ENCODE peak calls at places on chromosome 15, in eight cellular contexts. One of them, this sample, is unnamed.

GRCh38 chr15:39511000-39511914 is 69.6 kb upstream of the THBS1 start:
- DNase-seq in psoas muscle: peak
- DNase-seq in A673: no peak
- DNase-seq in Calu3: no peak
- DNase-seq in fibroblast of the aortic adventitia: peak
- DNase-seq in HFF-Myc: peak
- DNase-seq in astrocyte of the spinal cord: peak
- DNase-seq in body of pancreas: peak
- DNase-seq in this sample: peak

GRCh38 chr15:41695750-41696436 is 35.7 kb downstream of the MGA start:
- DNase-seq in psoas muscle: no peak
- DNase-seq in A673: peak
- DNase-seq in Calu3: no peak
- DNase-seq in fibroblast of the aortic adventitia: peak
- DNase-seq in HFF-Myc: no peak
- DNase-seq in astrocyte of the spinal cord: peak
- DNase-seq in body of pancreas: no peak
- DNase-seq in this sample: peak

GRCh38 chr15:69082556-69082955 is 68.1 kb downstream of the NOX5 start:
- DNase-seq in psoas muscle: no peak
- DNase-seq in A673: peak
- DNase-seq in Calu3: no peak
- DNase-seq in fibroblast of the aortic adventitia: no peak
- DNase-seq in HFF-Myc: no peak
- DNase-seq in astrocyte of the spinal cord: no peak
- DNase-seq in body of pancreas: no peak
- DNase-seq in this sample: no peak

GRCh38 chr15:36557364-36557763 is 22.1 kb upstream of the CDIN1 start:
- DNase-seq in psoas muscle: no peak
- DNase-seq in A673: no peak
- DNase-seq in Calu3: no peak
- DNase-seq in fibroblast of the aortic adventitia: no peak
- DNase-seq in HFF-Myc: no peak
- DNase-seq in astrocyte of the spinal cord: no peak
- DNase-seq in body of pancreas: no peak
- DNase-seq in this sample: no peak

GRCh38 chr15:54064412-54064811 is 86.2 kb downstream of the UNC13C start:
- DNase-seq in psoas muscle: no peak
- DNase-seq in A673: peak
- DNase-seq in Calu3: no peak
- DNase-seq in fibroblast of the aortic adventitia: no peak
- DNase-seq in HFF-Myc: no peak
- DNase-seq in astrocyte of the spinal cord: no peak
- DNase-seq in body of pancreas: no peak
- DNase-seq in this sample: no peak

GRCh38 chr15:100043069-100043641 is 298.6 kb downstream of the ADAMTS17 start:
- DNase-seq in psoas muscle: peak
- DNase-seq in A673: no peak
- DNase-seq in Calu3: peak
- DNase-seq in fibroblast of the aortic adventitia: peak
- DNase-seq in HFF-Myc: no peak
- DNase-seq in astrocyte of the spinal cord: peak
- DNase-seq in body of pancreas: peak
- DNase-seq in this sample: peak

GRCh38 chr15:29087521-29088285 is 181.9 kb downstream of the NSMCE3 start:
- DNase-seq in psoas muscle: no peak
- DNase-seq in A673: no peak
- DNase-seq in Calu3: no peak
- DNase-seq in fibroblast of the aortic adventitia: no peak
- DNase-seq in HFF-Myc: no peak
- DNase-seq in astrocyte of the spinal cord: no peak
- DNase-seq in body of pancreas: no peak
- DNase-seq in this sample: no peak

GRCh38 chr15:63048986-63049665 is 6.6 kb downstream of the TPM1 start:
- DNase-seq in psoas muscle: peak
- DNase-seq in A673: peak
- DNase-seq in Calu3: peak
- DNase-seq in fibroblast of the aortic adventitia: peak
- DNase-seq in HFF-Myc: no peak
- DNase-seq in astrocyte of the spinal cord: peak
- DNase-seq in body of pancreas: peak
- DNase-seq in this sample: peak

GRCh38 chr15:36882487-36883108 is 217.8 kb downstream of the MEIS2 start:
- DNase-seq in psoas muscle: no peak
- DNase-seq in A673: no peak
- DNase-seq in Calu3: peak
- DNase-seq in fibroblast of the aortic adventitia: no peak
- DNase-seq in HFF-Myc: no peak
- DNase-seq in astrocyte of the spinal cord: no peak
- DNase-seq in body of pancreas: peak
- DNase-seq in this sample: no peak

GRCh38 chr15:36161781-36162212 is 417.6 kb upstream of the CDIN1 start:
- DNase-seq in psoas muscle: no peak
- DNase-seq in A673: no peak
- DNase-seq in Calu3: no peak
- DNase-seq in fibroblast of the aortic adventitia: peak
- DNase-seq in HFF-Myc: peak
- DNase-seq in astrocyte of the spinal cord: peak
- DNase-seq in body of pancreas: peak
- DNase-seq in this sample: peak

GRCh38 chr15:93265046-93265658 is 176.1 kb upstream of the RGMA start:
- DNase-seq in psoas muscle: no peak
- DNase-seq in A673: peak
- DNase-seq in Calu3: no peak
- DNase-seq in fibroblast of the aortic adventitia: no peak
- DNase-seq in HFF-Myc: no peak
- DNase-seq in astrocyte of the spinal cord: peak
- DNase-seq in body of pancreas: no peak
- DNase-seq in this sample: no peak

GRCh38 chr15:52094811-52095584 is 17.6 kb downstream of the BCL2L10 start:
- DNase-seq in psoas muscle: no peak
- DNase-seq in A673: no peak
- DNase-seq in Calu3: no peak
- DNase-seq in fibroblast of the aortic adventitia: no peak
- DNase-seq in HFF-Myc: no peak
- DNase-seq in astrocyte of the spinal cord: no peak
- DNase-seq in body of pancreas: no peak
- DNase-seq in this sample: no peak

GRCh38 chr15:59879506-59879905 is 124.6 kb upstream of the FOXB1 start:
- DNase-seq in psoas muscle: no peak
- DNase-seq in A673: no peak
- DNase-seq in Calu3: no peak
- DNase-seq in fibroblast of the aortic adventitia: peak
- DNase-seq in HFF-Myc: no peak
- DNase-seq in astrocyte of the spinal cord: peak
- DNase-seq in body of pancreas: no peak
- DNase-seq in this sample: peak

GRCh38 chr15:58260911-58261267 is 122.7 kb downstream of the AQP9 start:
- DNase-seq in psoas muscle: peak
- DNase-seq in A673: peak
- DNase-seq in Calu3: no peak
- DNase-seq in fibroblast of the aortic adventitia: no peak
- DNase-seq in HFF-Myc: no peak
- DNase-seq in astrocyte of the spinal cord: no peak
- DNase-seq in body of pancreas: no peak
- DNase-seq in this sample: peak

GRCh38 chr15:71440479-71441071 is 325.3 kb downstream of the THSD4 start:
- DNase-seq in psoas muscle: no peak
- DNase-seq in A673: peak
- DNase-seq in Calu3: no peak
- DNase-seq in fibroblast of the aortic adventitia: peak
- DNase-seq in HFF-Myc: peak
- DNase-seq in astrocyte of the spinal cord: peak
- DNase-seq in body of pancreas: no peak
- DNase-seq in this sample: peak
- TF ChIP-seq CTCF in psoas muscle: peak
- TF ChIP-seq CTCF in A673: peak
- TF ChIP-seq CTCF in Calu3: peak
- TF ChIP-seq CTCF in fibroblast of the aortic adventitia: peak
- TF ChIP-seq CTCF in HFF-Myc: peak
- TF ChIP-seq CTCF in astrocyte of the spinal cord: peak
- TF ChIP-seq CTCF in body of pancreas: peak
- TF ChIP-seq CTCF in this sample: peak

GRCh38 chr15:96586901-96587300 is 256.4 kb downstream of the NR2F2 start:
- DNase-seq in psoas muscle: no peak
- DNase-seq in A673: no peak
- DNase-seq in Calu3: no peak
- DNase-seq in fibroblast of the aortic adventitia: no peak
- DNase-seq in HFF-Myc: no peak
- DNase-seq in astrocyte of the spinal cord: no peak
- DNase-seq in body of pancreas: no peak
- DNase-seq in this sample: no peak

GRCh38 chr15:96583671-96584070 is 253.2 kb downstream of the NR2F2 start:
- DNase-seq in psoas muscle: no peak
- DNase-seq in A673: peak
- DNase-seq in Calu3: peak
- DNase-seq in fibroblast of the aortic adventitia: no peak
- DNase-seq in HFF-Myc: no peak
- DNase-seq in astrocyte of the spinal cord: no peak
- DNase-seq in body of pancreas: no peak
- DNase-seq in this sample: no peak

GRCh38 chr15:96582473-96582872 is 252.0 kb downstream of the NR2F2 start:
- DNase-seq in psoas muscle: no peak
- DNase-seq in A673: no peak
- DNase-seq in Calu3: no peak
- DNase-seq in fibroblast of the aortic adventitia: no peak
- DNase-seq in HFF-Myc: no peak
- DNase-seq in astrocyte of the spinal cord: no peak
- DNase-seq in body of pancreas: no peak
- DNase-seq in this sample: no peak

DNA sequence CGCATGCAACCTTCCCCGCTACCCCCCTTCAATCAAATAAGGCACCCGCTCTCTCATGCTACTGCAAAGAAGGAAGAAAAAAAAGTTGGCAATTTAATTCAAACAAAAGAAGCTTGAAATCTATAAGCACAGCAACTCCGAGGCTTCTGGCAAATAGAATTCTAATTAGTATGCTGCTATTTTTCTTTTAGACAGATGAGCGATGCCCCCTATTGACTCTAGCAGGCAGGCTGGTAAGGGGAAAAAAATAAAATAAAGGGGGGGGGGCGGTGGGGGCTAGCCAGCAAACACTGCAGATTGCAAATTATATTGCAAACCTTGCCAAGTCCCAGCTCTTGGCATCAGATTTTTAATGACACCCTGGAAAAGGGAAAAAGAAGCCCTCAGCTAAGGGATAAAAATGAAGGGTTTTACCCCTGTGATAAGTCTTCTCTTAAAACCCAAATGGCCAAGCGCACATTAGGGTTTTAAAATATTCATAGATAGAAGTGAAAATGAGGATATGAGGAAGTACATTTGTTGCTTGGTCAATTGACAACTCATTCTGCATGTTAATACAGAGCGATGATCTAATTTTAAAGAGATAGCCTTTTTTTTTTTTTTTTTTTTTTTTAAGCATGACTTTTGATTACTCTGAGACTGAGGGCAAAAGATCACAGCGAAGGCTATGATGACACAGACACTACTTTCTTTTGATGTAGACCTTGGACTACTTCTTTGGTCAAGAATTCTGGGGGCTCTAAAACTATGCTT is 255.3 kb downstream of the NR2F2 start:
- DNase-seq in psoas muscle: no peak
- DNase-seq in A673: peak
- DNase-seq in Calu3: no peak
- DNase-seq in fibroblast of the aortic adventitia: peak
- DNase-seq in HFF-Myc: no peak
- DNase-seq in astrocyte of the spinal cord: peak
- DNase-seq in body of pancreas: no peak
- DNase-seq in this sample: peak
- TF ChIP-seq CTCF in psoas muscle: peak
- TF ChIP-seq CTCF in A673: peak
- TF ChIP-seq CTCF in Calu3: peak
- TF ChIP-seq CTCF in fibroblast of the aortic adventitia: peak
- TF ChIP-seq CTCF in HFF-Myc: peak
- TF ChIP-seq CTCF in astrocyte of the spinal cord: peak
- TF ChIP-seq CTCF in body of pancreas: no peak
- TF ChIP-seq CTCF in this sample: peak

GRCh38 chr15:85755471-85755870 is 39.3 kb downstream of the KLHL25 start:
- DNase-seq in psoas muscle: no peak
- DNase-seq in A673: no peak
- DNase-seq in Calu3: no peak
- DNase-seq in fibroblast of the aortic adventitia: no peak
- DNase-seq in HFF-Myc: no peak
- DNase-seq in astrocyte of the spinal cord: no peak
- DNase-seq in body of pancreas: no peak
- DNase-seq in this sample: no peak

GRCh38 chr15:85756411-85757072 is 38.2 kb downstream of the KLHL25 start:
- DNase-seq in psoas muscle: no peak
- DNase-seq in A673: no peak
- DNase-seq in Calu3: no peak
- DNase-seq in fibroblast of the aortic adventitia: no peak
- DNase-seq in HFF-Myc: no peak
- DNase-seq in astrocyte of the spinal cord: no peak
- DNase-seq in body of pancreas: peak
- DNase-seq in this sample: no peak

GRCh38 chr15:85754993-85755392 is 39.7 kb downstream of the KLHL25 start:
- DNase-seq in psoas muscle: no peak
- DNase-seq in A673: no peak
- DNase-seq in Calu3: no peak
- DNase-seq in fibroblast of the aortic adventitia: peak
- DNase-seq in HFF-Myc: peak
- DNase-seq in astrocyte of the spinal cord: no peak
- DNase-seq in body of pancreas: peak
- DNase-seq in this sample: no peak

GRCh38 chr15:85757073-85757938 is 37.4 kb downstream of the KLHL25 start:
- DNase-seq in psoas muscle: no peak
- DNase-seq in A673: no peak
- DNase-seq in Calu3: no peak
- DNase-seq in fibroblast of the aortic adventitia: no peak
- DNase-seq in HFF-Myc: no peak
- DNase-seq in astrocyte of the spinal cord: no peak
- DNase-seq in body of pancreas: peak
- DNase-seq in this sample: no peak

GRCh38 chr15:85755942-85756341 is 38.8 kb downstream of the KLHL25 start:
- DNase-seq in psoas muscle: no peak
- DNase-seq in A673: no peak
- DNase-seq in Calu3: no peak
- DNase-seq in fibroblast of the aortic adventitia: no peak
- DNase-seq in HFF-Myc: no peak
- DNase-seq in astrocyte of the spinal cord: no peak
- DNase-seq in body of pancreas: no peak
- DNase-seq in this sample: no peak
- TF ChIP-seq CTCF in psoas muscle: no peak
- TF ChIP-seq CTCF in A673: no peak
- TF ChIP-seq CTCF in Calu3: no peak
- TF ChIP-seq CTCF in fibroblast of the aortic adventitia: no peak
- TF ChIP-seq CTCF in HFF-Myc: no peak
- TF ChIP-seq CTCF in astrocyte of the spinal cord: no peak
- TF ChIP-seq CTCF in body of pancreas: no peak
- TF ChIP-seq CTCF in this sample: no peak

DNA sequence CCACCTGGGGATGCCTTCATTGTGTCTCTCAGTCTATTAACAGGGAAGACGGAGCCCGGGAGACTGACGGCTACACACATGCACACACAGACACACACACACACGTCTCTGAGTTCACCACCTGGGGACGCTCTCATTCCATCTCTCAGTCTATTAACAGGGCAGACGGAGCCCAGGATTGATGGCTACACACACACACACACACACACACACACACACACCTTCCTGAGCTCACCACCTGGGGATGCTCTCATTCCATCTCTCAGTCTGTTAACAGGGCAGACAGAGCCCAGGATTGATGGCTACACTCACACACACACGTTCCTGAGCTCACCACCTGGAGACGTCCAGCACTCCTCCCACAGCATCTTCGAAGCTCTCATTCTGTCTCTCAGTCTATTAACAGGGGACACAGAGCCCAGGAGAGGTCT is 143.9 kb downstream of the OR4M2 start:
- DNase-seq in psoas muscle: no peak
- DNase-seq in A673: no peak
- DNase-seq in Calu3: no peak
- DNase-seq in fibroblast of the aortic adventitia: no peak
- DNase-seq in HFF-Myc: no peak
- DNase-seq in astrocyte of the spinal cord: no peak
- DNase-seq in body of pancreas: no peak
- DNase-seq in this sample: no peak
- TF ChIP-seq CTCF in psoas muscle: no peak
- TF ChIP-seq CTCF in A673: no peak
- TF ChIP-seq CTCF in Calu3: no peak
- TF ChIP-seq CTCF in fibroblast of the aortic adventitia: no peak
- TF ChIP-seq CTCF in HFF-Myc: no peak
- TF ChIP-seq CTCF in astrocyte of the spinal cord: no peak
- TF ChIP-seq CTCF in body of pancreas: no peak
- TF ChIP-seq CTCF in this sample: no peak

This sample was measured in HFFc6.